ENCODE peak calls at places on chromosomes 16 and 17, in five cellular contexts. D is T-helper 17 cell, L is iris pigment epithelial cell, M is choroid plexus epithelial cell, V is NCI-H82. C is an unnamed sample.

GRCh38 chr17:58244958-58245357 is 6.6 kb downstream of the LPO start:
- DNase-seq in D (no peak), L (no peak), V (peak), M (no peak), C (no peak)

GRCh38 chr16:87789437-87790277 is 23.9 kb upstream of the KLHDC4 start:
- DNase-seq in V (no peak), L (peak), D (no peak), M (no peak), C (no peak)

GRCh38 chr17:12566281-12567002 is 99.2 kb upstream of the MYOCD start:
- DNase-seq in L (no peak), M (no peak), V (peak), D (no peak), C (no peak)

GRCh38 chr17:68854509-68854908 is 100.7 kb downstream of the ABCA8 start:
- DNase-seq in D (no peak), L (no peak), M (no peak), V (no peak), C (no peak)

GRCh38 chr17:55743103-55743679 is 7.7 kb upstream of the PCTP start:
- DNase-seq in V (no peak), D (no peak), M (peak), L (peak), C (peak)

GRCh38 chr17:3556239-3556904 is 1.2 kb downstream of the TRPV3 start:
- DNase-seq in D (no peak), M (no peak), V (no peak), L (no peak), C (no peak)

GRCh38 chr16:19844945-19845641 is 39.6 kb downstream of the GPRC5B start:
- DNase-seq in M (peak), D (no peak), L (peak), V (no peak), C (no peak)

GRCh38 chr17:43832976-43833829 is at the start of gene MPP3:
- DNase-seq in V (peak), L (peak), M (peak), D (peak), C (peak)

GRCh38 chr16:12160249-12160648 is 183.7 kb downstream of the SNX29 start:
- DNase-seq in L (peak), M (peak), D (no peak), V (no peak), C (no peak)

C was measured in dermis blood vessel endothelial cell.